ENCODE peak calls at places on chromosome 15, in six cellular contexts. O, J, B, U, X and T are unnamed samples.

GRCh38 chr15:45921978-45922377 is 287.1 kb downstream of the SQOR start:
- DNase-seq in U (no peak), J (no peak), O (no peak), X (no peak), B (no peak), T (no peak)

GRCh38 chr15:84819291-84819768 is 2.2 kb downstream of the ALPK3 start:
- DNase-seq in B (no peak), O (no peak), X (no peak), J (no peak), U (no peak), T (peak; percentile 74)

GRCh38 chr15:40118473-40118872 is 9.8 kb upstream of the BMF start:
- DNase-seq in U (no peak), O (no peak), J (no peak), B (no peak), X (no peak), T (no peak)

GRCh38 chr15:50816191-50816590 is 50.7 kb upstream of the SPPL2A start:
- DNase-seq in B (no peak), X (no peak), O (no peak), U (no peak), J (no peak), T (no peak)

GRCh38 chr15:96344120-96344705 is 13.7 kb downstream of the NR2F2 start:
- DNase-seq in J (no peak), B (no peak), O (no peak), X (no peak), U (no peak), T (no peak)

GRCh38 chr15:37112963-37113362 is 12.6 kb upstream of the MEIS2 start:
- DNase-seq in X (no peak), U (no peak), B (no peak), O (no peak), J (no peak), T (no peak)

GRCh38 chr15:35444557-35445204 is 101.3 kb downstream of the DPH6 start:
- DNase-seq in J (peak; percentile 67), U (peak; percentile 77), O (peak; percentile 81), X (no peak), B (peak; percentile 47), T (no peak)

GRCh38 chr15:94607176-94607654 is 375.9 kb downstream of the MCTP2 start:
- DNase-seq in X (peak; percentile 68), B (no peak), U (peak; percentile 28), O (no peak), J (no peak), T (no peak)

GRCh38 chr15:30991301-30992072 is at the start of gene MTMR10:
- DNase-seq in O (peak; percentile 87), B (peak; percentile 68), U (peak; percentile 76), J (peak; percentile 91), X (peak; percentile 47), T (peak; percentile 92)

GRCh38 chr15:48876057-48876456 is 1.9 kb upstream of the EID1 start:
- DNase-seq in B (no peak), U (no peak), J (no peak), O (no peak), X (no peak), T (no peak)

GRCh38 chr15:72982750-72983149 is 69.5 kb upstream of the NEO1 start:
- DNase-seq in J (peak; percentile 36), B (no peak), X (no peak), U (no peak), O (no peak), T (no peak)

GRCh38 chr15:100642217-100642949 is 40.0 kb downstream of the ASB7 start:
- DNase-seq in U (no peak), X (no peak), O (no peak), J (no peak), B (no peak), T (no peak)

GRCh38 chr15:67145710-67146109 is 80.3 kb downstream of the SMAD3 start:
- DNase-seq in B (no peak), O (no peak), X (no peak), J (no peak), U (no peak), T (no peak)

GRCh38 chr15:67147410-67147949 is 82.1 kb downstream of the SMAD3 start:
- DNase-seq in B (no peak), U (no peak), O (no peak), J (no peak), X (no peak), T (no peak)

GRCh38 chr15:67145307-67145610 is 79.9 kb downstream of the SMAD3 start:
- DNase-seq in J (no peak), X (no peak), B (no peak), U (no peak), O (no peak), T (no peak)

GRCh38 chr15:67146875-67147381 is 81.5 kb downstream of the SMAD3 start:
- DNase-seq in X (no peak), B (no peak), O (no peak), U (peak; percentile 94), J (peak; percentile 96), T (no peak)

GRCh38 chr15:67146214-67146613 is 80.8 kb downstream of the SMAD3 start:
- DNase-seq in U (peak; percentile 82), O (no peak), J (peak; percentile 92), B (no peak), X (no peak), T (peak; percentile 69)
- H3K4me1 ChIP-seq in U (peaks cover 83% of the 10 kb centered on the region), O (peaks cover 93% of the 10 kb centered on the region), J (peaks cover 94% of the 10 kb centered on the region), B (peaks cover 49% of the 10 kb centered on the region), X (peaks cover 41% of the 10 kb centered on the region), T (peaks cover 48% of the 10 kb centered on the region)

GRCh38 chr15:65368646-65369045 is 9.2 kb downstream of the IGDCC3 start:
- DNase-seq in O (no peak), B (no peak), X (no peak), J (no peak), U (no peak), T (no peak)
- H3K4me1 ChIP-seq in O (no peaks in the 10 kb centered on the region), B (peaks cover 46% of the 10 kb centered on the region), X (no peaks in the 10 kb centered on the region), J (no peaks in the 10 kb centered on the region), U (no peaks in the 10 kb centered on the region), T (no peaks in the 10 kb centered on the region)

GRCh38 chr15:74427607-74428441 is 5.9 kb downstream of the SEMA7A start:
- DNase-seq in O (no peak), X (no peak), J (no peak), B (no peak), U (no peak), T (no peak)

GRCh38 chr15:74430510-74430951 is 3.2 kb downstream of the SEMA7A start:
- DNase-seq in B (no peak), O (no peak), J (peak; percentile 41), X (no peak), U (no peak), T (no peak)

GRCh38 chr15:74428442-74428787 is 5.3 kb downstream of the SEMA7A start:
- DNase-seq in U (no peak), B (no peak), J (no peak), O (no peak), X (no peak), T (no peak)

GRCh38 chr15:74429784-74430141 is 4.0 kb downstream of the SEMA7A start:
- DNase-seq in X (no peak), J (no peak), U (no peak), B (no peak), O (no peak), T (no peak)

GRCh38 chr15:74428970-74429783 is 4.6 kb downstream of the SEMA7A start:
- DNase-seq in J (no peak), X (no peak), B (no peak), U (no peak), O (no peak), T (no peak)
- H3K4me1 ChIP-seq in J (peaks cover 58% of the 10 kb centered on the region), X (peaks cover 15% of the 10 kb centered on the region), B (peaks cover 19% of the 10 kb centered on the region), U (peaks cover 19% of the 10 kb centered on the region), O (peaks cover 27% of the 10 kb centered on the region), T (no peaks in the 10 kb centered on the region)

GRCh38 chr15:60534546-60534945 is 55.6 kb upstream of the ICE2 start:
- DNase-seq in O (no peak), J (no peak), B (no peak), X (no peak), U (no peak), T (no peak)
- H3K4me1 ChIP-seq in O (peaks cover 11% of the 10 kb centered on the region), J (no peaks in the 10 kb centered on the region), B (no peaks in the 10 kb centered on the region), X (no peaks in the 10 kb centered on the region), U (no peaks in the 10 kb centered on the region), T (peaks cover 4% of the 10 kb centered on the region)